ENCODE peak calls at places on chromosome 3, in six cellular contexts. S, U, P, G, L and C are unnamed samples. For H3K9me3 and H3K4me1, the result is how much of the 10 kb centered on the place peaks cover.

GRCh38 chr3:169836058-169836941 is 23.6 kb upstream of the LRRC34 start:
- DNase-seq in S (peak), U (no peak), G (peak), P (no peak), L (no peak), C (no peak)

GRCh38 chr3:19901337-19901736 is 32.7 kb downstream of the EFHB start:
- DNase-seq in S (peak), G (no peak), U (no peak), P (no peak), L (no peak), C (no peak)

GRCh38 chr3:59480486-59480995 is 430.7 kb upstream of the CFAP20DC start:
- DNase-seq in L (no peak), G (peak), S (peak), U (no peak), P (no peak), C (no peak)

GRCh38 chr3:194688207-194688711 is 2.6 kb downstream of the FAM43A start:
- DNase-seq in G (peak), P (peak), L (peak), S (peak), U (peak), C (peak)

GRCh38 chr3:156657440-156657839 is 16.9 kb upstream of the TIPARP start:
- DNase-seq in U (no peak), S (no peak), P (no peak), L (no peak), G (no peak), C (no peak)

GRCh38 chr3:112132975-112133448 is at the start of gene GCSAM:
- DNase-seq in G (no peak), P (peak), U (peak), S (no peak), L (peak), C (peak)

GRCh38 chr3:10845240-10845761 is 29.3 kb downstream of the SLC6A11 start:
- DNase-seq in P (no peak), L (peak), S (no peak), G (no peak), U (peak), C (peak)

GRCh38 chr3:176939022-176939817 is 258.1 kb downstream of the TBL1XR1 start:
- DNase-seq in P (peak), S (peak), L (no peak), U (no peak), G (peak), C (peak)

GRCh38 chr3:14793126-14793857 is 25.5 kb upstream of the FGD5 start:
- DNase-seq in S (no peak), P (no peak), U (peak), G (no peak), L (no peak), C (no peak)

GRCh38 chr3:13975686-13976085 is 95.8 kb upstream of the WNT7A start:
- DNase-seq in L (no peak), S (no peak), P (no peak), G (no peak), U (no peak), C (no peak)

DNA sequence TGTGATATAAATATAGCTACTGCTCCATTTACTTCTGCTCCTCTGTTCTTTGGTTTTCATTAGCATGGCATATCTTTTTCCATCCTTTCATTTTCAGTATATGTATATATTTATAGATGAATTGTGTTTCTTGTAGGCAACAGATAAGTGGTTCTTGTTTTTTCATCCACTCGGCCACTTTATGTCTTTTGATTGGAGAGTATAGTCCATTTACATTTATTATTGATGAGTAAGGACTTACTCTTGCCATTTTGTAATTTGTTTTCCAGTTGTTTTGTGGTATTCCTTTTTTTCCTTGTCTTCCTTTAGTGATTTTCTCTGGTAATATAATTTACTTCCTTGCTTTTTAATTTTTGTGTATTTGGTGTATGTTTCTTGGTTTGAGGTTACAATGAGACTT is 26.8 kb upstream of the COPB2 start:
- DNase-seq in L (no peak), U (no peak), S (no peak), P (no peak), G (no peak), C (no peak)
- H3K9me3 ChIP-seq in L (under half), U (half or more), S (under half), P (under half), G (under half), C (under half)

GRCh38 chr3:134357914-134358811 is 16.1 kb downstream of the AMOTL2 start:
- DNase-seq in L (peak), G (peak), P (no peak), S (peak), U (no peak), C (peak)
- H3K4me1 ChIP-seq in L (half or more), G (half or more), P (under half), S (under half), U (half or more), C (half or more)

DNA sequence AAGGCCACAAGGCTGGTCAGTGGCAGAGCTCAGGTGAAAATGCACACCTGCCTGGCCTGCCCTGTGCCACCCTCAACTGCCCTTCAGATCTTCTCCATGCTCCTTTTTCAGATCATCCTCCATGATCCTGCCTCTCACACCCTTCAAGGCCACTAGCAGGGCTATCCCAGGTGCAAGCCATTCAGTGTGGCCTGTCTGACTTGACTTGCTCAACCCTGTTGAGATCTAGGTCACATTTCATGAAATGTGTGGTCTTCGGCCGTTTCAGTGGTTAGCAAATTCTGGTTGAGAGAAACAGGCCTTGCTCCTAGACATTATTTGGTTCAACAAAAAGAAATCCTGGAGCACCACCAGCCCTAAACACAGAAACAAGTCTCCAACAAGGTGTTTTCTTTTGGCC is 26.6 kb upstream of the LMCD1 start:
- DNase-seq in S (no peak), U (no peak), G (no peak), L (no peak), P (no peak), C (no peak)
- H3K9me3 ChIP-seq in S (under half), U (under half), G (under half), L (under half), P (under half), C (under half)

GRCh38 chr3:12630292-12630691 is 33.6 kb downstream of the RAF1 start:
- DNase-seq in L (no peak), U (no peak), S (no peak), G (no peak), P (no peak), C (no peak)
- H3K4me1 ChIP-seq in L (under half), U (half or more), S (under half), G (under half), P (half or more), C (half or more)

GRCh38 chr3:110813541-110813940 is 258.1 kb upstream of the NECTIN3 start:
- DNase-seq in U (no peak), G (peak), P (no peak), L (no peak), S (no peak), C (no peak)

GRCh38 chr3:110815008-110815583 is 256.5 kb upstream of the NECTIN3 start:
- DNase-seq in L (no peak), U (no peak), P (no peak), G (peak), S (peak), C (no peak)

GRCh38 chr3:110816008-110816407 is 255.6 kb upstream of the NECTIN3 start:
- DNase-seq in P (no peak), L (no peak), G (peak), S (no peak), U (no peak), C (no peak)

GRCh38 chr3:110811050-110811449 is 260.6 kb upstream of the NECTIN3 start:
- DNase-seq in S (no peak), P (no peak), L (no peak), G (peak), U (no peak), C (no peak)

GRCh38 chr3:110814170-110815007 is 257.2 kb upstream of the NECTIN3 start:
- DNase-seq in U (no peak), S (peak), G (peak), L (no peak), P (no peak), C (no peak)
- H3K9me3 ChIP-seq in U (under half), S (under half), G (under half), L (under half), P (under half), C (under half)

GRCh38 chr3:124269619-124270018 is 277.7 kb upstream of the ROPN1 start:
- DNase-seq in U (no peak), G (no peak), S (no peak), P (no peak), L (no peak), C (no peak)

GRCh38 chr3:124263168-124263567 is 271.2 kb upstream of the ROPN1 start:
- DNase-seq in G (peak), U (no peak), L (no peak), P (no peak), S (peak), C (no peak)

GRCh38 chr3:124266517-124266916 is 274.6 kb upstream of the ROPN1 start:
- DNase-seq in U (no peak), S (peak), L (no peak), P (no peak), G (no peak), C (no peak)

GRCh38 chr3:124268355-124268754 is 276.4 kb upstream of the ROPN1 start:
- DNase-seq in L (no peak), G (no peak), U (no peak), P (no peak), S (no peak), C (no peak)

DNA sequence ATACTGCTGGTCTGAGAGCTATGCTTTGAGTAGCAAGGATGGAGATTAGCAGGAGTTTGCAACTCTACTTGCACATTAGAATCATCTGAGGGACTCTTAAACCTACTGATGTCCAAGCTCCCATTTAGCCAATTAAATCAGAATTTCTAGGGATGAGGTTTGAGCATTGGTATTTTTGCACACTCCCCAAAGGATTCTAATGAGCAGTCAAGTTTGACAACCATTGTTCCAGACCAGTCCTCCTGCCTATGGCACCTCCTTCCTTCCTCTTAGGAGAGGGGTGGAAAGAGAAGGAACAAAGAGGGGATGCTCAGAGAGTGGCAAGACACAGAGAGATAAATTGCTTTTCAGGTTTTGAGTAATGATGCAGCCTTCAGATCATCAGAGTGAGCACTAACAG is 275.5 kb upstream of the ROPN1 start:
- DNase-seq in L (no peak), U (no peak), S (no peak), P (no peak), G (no peak), C (no peak)
- H3K4me1 ChIP-seq in L (under half), U (under half), S (under half), P (under half), G (under half), C (under half)

GRCh38 chr3:153422314-153422713 is 260.3 kb downstream of the RAP2B start:
- DNase-seq in U (no peak), L (no peak), G (no peak), P (no peak), S (no peak), C (no peak)
- H3K9me3 ChIP-seq in U (half or more), L (under half), G (under half), P (under half), S (under half), C (under half)

DNA sequence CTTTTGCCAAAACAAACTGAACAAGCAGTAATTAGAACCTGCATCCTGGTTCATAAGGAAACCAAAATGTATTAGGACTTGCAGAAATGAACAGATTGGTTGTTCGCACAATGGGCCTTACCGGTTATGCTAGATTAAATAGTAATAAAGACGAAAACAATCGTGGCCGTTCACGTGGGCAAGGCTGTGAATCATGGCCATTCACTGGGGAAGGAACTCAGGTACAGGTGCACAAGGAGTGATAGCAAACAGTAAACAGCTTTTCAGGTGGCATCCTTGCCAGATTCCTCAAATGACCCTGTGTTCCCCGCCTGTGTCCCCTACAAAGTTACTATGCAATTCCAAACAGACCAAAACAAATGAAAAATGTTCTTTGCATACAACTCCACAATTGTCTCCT is 8.2 kb downstream of the LRIG1 start:
- DNase-seq in P (no peak), L (no peak), U (no peak), G (no peak), S (no peak), C (peak)
- H3K4me1 ChIP-seq in P (under half), L (half or more), U (half or more), G (under half), S (half or more), C (half or more)